ENCODE peak calls at places on chromosomes 12 and 14, in six cellular contexts. L is cardiac muscle cell, R is heart left ventricle, V is esophagus squamous epithelium, J is iPS DF 6.9, H is tibial artery. F is an unnamed sample.

GRCh38 chr12:109029411-109029810 is 8.5 kb upstream of the SVOP start:
- DNase-seq in L (peak; percentile 56), R (no peak), V (no peak), J (no peak), H (no peak), F (no peak)

GRCh38 chr12:131049002-131049401 is 95.3 kb downstream of the ADGRD1 start:
- DNase-seq in L (no peak), R (no peak), V (no peak), J (no peak), H (no peak), F (no peak)

GRCh38 chr14:58755026-58755929 is 117.5 kb downstream of the DACT1 start:
- DNase-seq in L (no peak), R (no peak), V (no peak), J (no peak), H (no peak), F (no peak)

GRCh38 chr14:73589128-73589527 is 2.5 kb upstream of the ACOT4 start:
- DNase-seq in L (no peak), R (no peak), V (no peak), J (no peak), H (no peak), F (no peak)

GRCh38 chr12:89461190-89461589 is 63.4 kb downstream of the GALNT4 start:
- DNase-seq in L (peak; percentile 37), R (no peak), V (no peak), J (no peak), H (peak; percentile 25), F (no peak)

GRCh38 chr12:53703746-53704145 is 23.5 kb downstream of the CALCOCO1 start:
- DNase-seq in L (peak; percentile 28), R (no peak), V (no peak), J (no peak), H (no peak), F (no peak)

GRCh38 chr14:51368721-51369163 is 128.7 kb downstream of the TMX1 start:
- DNase-seq in L (peak; percentile 94), R (no peak), V (no peak), J (no peak), H (no peak), F (no peak)

GRCh38 chr12:8844665-8845064 is 22.2 kb downstream of the A2ML1 start:
- DNase-seq in L (peak; percentile 56), R (peak; percentile 74), V (no peak), J (no peak), H (no peak), F (no peak)

GRCh38 chr12:112900298-112901145 is 6.2 kb upstream of the OAS1 start:
- DNase-seq in L (peak; percentile 56), R (no peak), V (no peak), J (peak; percentile 60), H (peak; percentile 40), F (peak; percentile 15)

GRCh38 chr12:118292836-118293235 is 79.9 kb downstream of the TAOK3 start:
- DNase-seq in L (peak; percentile 40), R (no peak), V (no peak), J (no peak), H (no peak), F (no peak)

GRCh38 chr12:11755311-11755930 is 105.9 kb downstream of the ETV6 start:
- DNase-seq in L (peak; percentile 36), R (no peak), V (no peak), J (no peak), H (no peak), F (no peak)

GRCh38 chr12:34210183-34210582 is 187.9 kb downstream of the ALG10 start:
- DNase-seq in L (no peak), R (no peak), V (no peak), J (no peak), H (no peak), F (no peak)

GRCh38 chr12:110920324-110920910 is at the start of gene MYL2:
- DNase-seq in L (no peak), R (no peak), V (no peak), J (no peak), H (no peak), F (no peak)

GRCh38 chr14:30906752-30907658 is 32.6 kb downstream of the COCH start:
- DNase-seq in L (peak; percentile 56), R (no peak), V (no peak), J (no peak), H (no peak), F (no peak)

GRCh38 chr14:81452766-81453165 is 52.6 kb upstream of the STON2 start:
- DNase-seq in L (no peak), R (no peak), V (no peak), J (no peak), H (no peak), F (no peak)

GRCh38 chr14:58216544-58216943 is 16.6 kb downstream of the ACTR10 start:
- DNase-seq in L (no peak), R (no peak), V (no peak), J (no peak), H (no peak), F (no peak)

DNA sequence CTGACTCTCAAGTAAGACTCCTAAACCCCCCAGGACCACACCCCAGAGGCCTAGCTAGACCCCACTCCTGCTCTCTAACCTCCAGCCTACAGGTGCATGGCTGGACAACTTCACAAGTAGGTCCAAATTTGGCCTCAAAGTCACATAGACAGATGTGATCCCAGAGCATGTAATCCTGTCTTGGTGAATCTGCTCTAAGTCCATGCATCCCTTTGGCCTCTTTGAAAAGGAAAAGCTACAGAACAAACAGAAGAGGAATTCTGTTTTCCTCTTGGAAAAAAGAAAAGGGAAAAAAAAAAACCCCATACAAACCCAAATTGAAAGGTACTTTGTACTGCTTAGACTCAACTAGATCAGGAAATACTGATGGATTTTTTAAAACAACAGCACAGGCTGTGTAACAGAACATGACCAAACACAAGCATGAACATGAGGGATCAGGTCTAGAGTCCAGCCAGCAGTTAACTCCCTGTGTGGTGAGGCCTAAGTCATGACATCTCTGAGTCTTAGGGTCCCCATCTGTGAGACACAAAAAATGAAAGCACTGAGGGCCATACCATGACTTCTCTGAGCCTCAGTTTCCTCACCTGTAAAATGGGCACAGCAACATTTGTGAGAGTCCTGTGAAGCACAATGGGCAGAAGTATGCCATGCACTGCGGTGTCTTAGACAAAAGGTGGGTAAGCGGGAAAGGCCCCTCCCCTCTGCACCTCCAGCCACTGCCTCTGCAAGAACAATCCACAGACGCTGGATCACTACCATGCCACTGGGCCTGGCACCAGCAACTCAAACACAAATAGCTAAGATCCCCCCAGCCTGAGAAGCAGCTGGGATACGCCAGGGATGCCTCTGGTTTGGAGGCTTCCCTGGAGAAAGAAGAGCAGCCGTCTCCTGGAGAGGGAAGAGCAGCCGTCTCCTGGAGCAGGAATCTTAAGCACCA is 9.9 kb downstream of the PITPNM2 start:
- DNase-seq in L (no peak), R (no peak), V (no peak), J (no peak), H (no peak), F (no peak)
- H3K4me1 ChIP-seq in L (peaks cover 28% of the 10 kb centered on the region), R (peaks cover 44% of the 10 kb centered on the region), V (peaks cover 49% of the 10 kb centered on the region), J (peaks cover 4% of the 10 kb centered on the region), H (peaks cover 48% of the 10 kb centered on the region), F (peaks cover 18% of the 10 kb centered on the region)

DNA sequence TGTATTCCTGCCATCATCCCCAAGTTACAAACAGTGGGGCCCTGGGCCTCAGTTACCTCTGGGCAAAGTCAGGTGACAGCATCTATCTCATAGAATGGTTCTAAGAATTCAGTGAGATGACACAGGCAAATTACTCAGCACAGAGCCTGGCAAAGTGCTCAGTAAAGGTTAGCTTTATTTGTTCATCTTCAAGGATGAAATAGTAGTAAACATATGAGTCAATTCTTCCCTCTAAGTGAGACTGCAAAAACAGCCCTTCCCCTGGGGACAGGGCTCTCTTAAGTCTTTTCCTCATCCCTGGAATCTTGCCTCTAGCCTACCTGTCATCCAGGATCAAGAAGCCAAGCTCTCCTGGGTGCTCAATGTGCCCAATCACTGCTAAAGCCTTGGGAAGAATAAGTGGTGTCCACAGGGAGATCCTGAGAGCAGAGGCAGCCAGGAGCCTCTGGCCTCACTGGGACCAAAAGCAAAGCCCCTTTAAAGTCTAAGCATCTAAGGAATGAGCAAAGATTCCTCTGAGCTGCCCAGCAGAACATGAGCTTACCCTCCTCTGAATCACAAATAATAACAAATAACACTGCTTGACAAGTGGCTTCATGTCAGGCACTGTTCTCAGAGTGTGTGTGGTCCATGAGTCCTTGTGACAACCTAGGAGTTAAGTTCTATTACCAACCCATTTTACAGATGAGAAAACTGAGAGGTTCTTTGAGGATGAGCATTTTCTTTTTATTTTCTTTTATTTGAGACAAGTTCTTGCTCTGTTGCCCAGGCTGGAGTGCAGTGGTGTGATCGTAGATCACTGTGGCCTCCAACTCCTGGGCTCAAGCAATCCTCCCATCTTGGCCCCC is 12.1 kb downstream of the NUAK1 start:
- DNase-seq in L (no peak), R (no peak), V (no peak), J (no peak), H (no peak), F (no peak)
- H3K4me3 ChIP-seq in L (no peak overlapping the region), R (no peak overlapping the region), V (no peak overlapping the region), J (no peak overlapping the region), H (no peak overlapping the region), F (no peak overlapping the region)

GRCh38 chr14:68634346-68634745 is 158.5 kb downstream of the ZFP36L1 start:
- DNase-seq in L (no peak), R (no peak), V (no peak), J (no peak), H (no peak), F (no peak)
- H3K27ac ChIP-seq in L (no peak overlapping the region), R (peak overlapping the region; percentile 55), V (peak overlapping the region; percentile 87), J (no peak overlapping the region), H (no peak overlapping the region), F (no peak overlapping the region)

GRCh38 chr12:81206425-81206824 is 128.5 kb downstream of the ACSS3 start:
- DNase-seq in L (no peak), R (no peak), V (no peak), J (no peak), H (no peak), F (no peak)

GRCh38 chr12:81209001-81209400 is 131.1 kb downstream of the ACSS3 start:
- DNase-seq in L (peak; percentile 22), R (no peak), V (no peak), J (no peak), H (no peak), F (no peak)

GRCh38 chr12:81205394-81205793 is 127.5 kb downstream of the ACSS3 start:
- DNase-seq in L (no peak), R (no peak), V (no peak), J (no peak), H (no peak), F (no peak)

GRCh38 chr12:81208193-81208946 is 130.5 kb downstream of the ACSS3 start:
- DNase-seq in L (peak; percentile 20), R (no peak), V (no peak), J (no peak), H (no peak), F (no peak)

GRCh38 chr12:81207173-81207572 is 129.3 kb downstream of the ACSS3 start:
- DNase-seq in L (no peak), R (no peak), V (no peak), J (no peak), H (no peak), F (no peak)
- H3K4me1 ChIP-seq in L (peaks cover 11% of the 10 kb centered on the region), R (peaks cover 20% of the 10 kb centered on the region), V (no peaks in the 10 kb centered on the region), J (peaks cover 4% of the 10 kb centered on the region), H (peaks cover 14% of the 10 kb centered on the region), F (no peaks in the 10 kb centered on the region)

F was measured in naive thymus-derived CD4-positive, alpha-beta T cell.